ENCODE peak calls at places on chromosomes 13 and 19, in six cellular contexts. X is astrocyte, Q is mammary epithelial cell, W is RWPE1, Y is tibial artery, N is heart right ventricle. U is an unnamed sample.
A peak's percentile ranks its signal among the peaks of the same experiment; 100 is the strongest.

GRCh38 chr19:35446194-35446593 is 1.9 kb upstream of the FFAR2 start:
- DNase-seq in X (no peak), Q (no peak), W (no peak), Y (no peak), N (no peak), U (no peak)

GRCh38 chr13:42612021-42612765 is 38.2 kb downstream of the TNFSF11 start:
- DNase-seq in X (no peak), Q (no peak), W (no peak), Y (no peak), N (no peak), U (no peak)

GRCh38 chr19:33306853-33307792 is 4.8 kb upstream of the CEBPA start:
- DNase-seq in X (no peak), Q (no peak), W (no peak), Y (no peak), N (no peak), U (no peak)

GRCh38 chr13:21355304-21355703 is 103.8 kb downstream of the ZDHHC20 start:
- DNase-seq in X (no peak), Q (no peak), W (no peak), Y (no peak), N (no peak), U (no peak)

GRCh38 chr13:44013666-44014291 is 134.1 kb downstream of the LACC1 start:
- DNase-seq in X (peak; percentile 79), Q (peak; percentile 40), W (peak; percentile 16), Y (no peak), N (no peak), U (no peak)

GRCh38 chr19:37227996-37228395 is 10.0 kb downstream of the ZNF383 start:
- DNase-seq in X (no peak), Q (no peak), W (no peak), Y (no peak), N (no peak), U (no peak)

GRCh38 chr19:7679017-7679720 is 1.5 kb upstream of the TRAPPC5 start:
- DNase-seq in X (no peak), Q (no peak), W (no peak), Y (no peak), N (no peak), U (no peak)

GRCh38 chr13:59750860-59751259 is 412.9 kb downstream of the DIAPH3 start:
- DNase-seq in X (peak; percentile 81), Q (peak; percentile 32), W (no peak), Y (no peak), N (no peak), U (no peak)

GRCh38 chr13:98975822-98976261 is 2.0 kb downstream of the DOCK9 start:
- DNase-seq in X (no peak), Q (no peak), W (no peak), Y (no peak), N (no peak), U (no peak)

GRCh38 chr19:14078406-14078805 is 5.8 kb downstream of the MISP3 start:
- DNase-seq in X (no peak), Q (no peak), W (no peak), Y (no peak), N (no peak), U (no peak)

GRCh38 chr13:93450761-93451160 is 224.2 kb downstream of the GPC6 start:
- DNase-seq in X (no peak), Q (no peak), W (no peak), Y (no peak), N (no peak), U (no peak)

GRCh38 chr13:94710081-94710809 is 2.1 kb downstream of the SOX21 start:
- DNase-seq in X (no peak), Q (no peak), W (no peak), Y (no peak), N (no peak), U (no peak)

GRCh38 chr13:112679932-112680677 is 9.7 kb upstream of the ATP11A start:
- DNase-seq in X (no peak), Q (no peak), W (no peak), Y (peak; percentile 26), N (no peak), U (no peak)

GRCh38 chr13:42108217-42108616 is 59.8 kb downstream of the DGKH start:
- DNase-seq in X (no peak), Q (no peak), W (no peak), Y (no peak), N (no peak), U (no peak)

GRCh38 chr19:10464456-10464855 is 38.7 kb downstream of the KEAP1 start:
- DNase-seq in X (no peak), Q (no peak), W (no peak), Y (no peak), N (no peak), U (no peak)

GRCh38 chr13:50842711-50843255 is 709 bp downstream of the DLEU7 start:
- DNase-seq in X (no peak), Q (no peak), W (no peak), Y (no peak), N (peak; percentile 6), U (no peak)

GRCh38 chr13:114132419-114133121 is at the start of gene RASA3:
- DNase-seq in X (peak; percentile 72), Q (peak; percentile 71), W (peak; percentile 75), Y (peak; percentile 73), N (peak; percentile 85), U (no peak)
- H3K27ac ChIP-seq in X (peak within 1 kb of the TSS; percentile 98), Q (no peak within 1 kb of the TSS), W (peak within 1 kb of the TSS; percentile 87), Y (peak within 1 kb of the TSS; percentile 79), N (peak within 1 kb of the TSS; percentile 82), U (peak within 1 kb of the TSS; percentile 78)

GRCh38 chr19:38686530-38686888 is 39.1 kb downstream of the ACTN4 start:
- DNase-seq in X (no peak), Q (no peak), W (no peak), Y (no peak), N (no peak), U (no peak)
- H3K27ac ChIP-seq in X (peak overlapping the region; percentile 100), Q (peak overlapping the region; percentile 99), W (peak overlapping the region; percentile 100), Y (peak overlapping the region; percentile 90), N (peak overlapping the region; percentile 92), U (peak overlapping the region; percentile 100)

GRCh38 chr13:106555631-106556328 is 12.2 kb downstream of the ARGLU1 start:
- DNase-seq in X (peak; percentile 39), Q (no peak), W (no peak), Y (no peak), N (no peak), U (no peak)

GRCh38 chr13:106548064-106548696 is 12.7 kb upstream of the EFNB2 start:
- DNase-seq in X (no peak), Q (no peak), W (no peak), Y (no peak), N (no peak), U (no peak)

DNA sequence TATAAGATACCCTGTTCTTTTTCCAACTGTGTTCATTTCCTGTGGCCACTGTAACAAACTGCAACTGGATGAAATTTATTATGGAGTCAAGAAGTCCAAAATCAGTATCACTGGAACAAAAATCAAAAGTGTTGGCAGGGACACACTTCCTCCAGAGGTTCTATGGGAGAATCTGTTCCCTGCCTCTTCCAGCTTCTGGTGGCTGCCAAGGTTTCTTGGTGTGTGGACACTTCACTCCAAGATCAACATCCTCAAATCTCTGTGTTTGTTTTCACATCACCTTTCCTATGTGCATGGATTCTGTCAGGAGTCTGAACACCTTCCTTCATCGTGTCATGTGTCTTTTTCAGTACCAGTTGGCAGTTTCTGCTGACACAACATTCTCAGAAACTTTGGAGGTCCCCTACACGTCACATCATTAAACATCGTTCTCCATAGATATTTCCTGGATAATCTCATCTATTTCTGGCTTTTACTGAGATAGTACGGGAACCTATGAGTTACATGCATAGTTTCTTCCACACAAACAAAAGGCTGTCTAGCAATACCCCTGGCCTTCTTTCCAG is 15.2 kb upstream of the EFNB2 start:
- DNase-seq in X (no peak), Q (no peak), W (no peak), Y (no peak), N (no peak), U (no peak)
- H3K27ac ChIP-seq in X (no peak overlapping the region), Q (no peak overlapping the region), W (no peak overlapping the region), Y (peak overlapping the region; percentile 19), N (no peak overlapping the region), U (no peak overlapping the region)

GRCh38 chr19:44807162-44807561 is 1.7 kb upstream of the BCAM start:
- DNase-seq in X (no peak), Q (peak; percentile 83), W (peak; percentile 88), Y (no peak), N (no peak), U (peak; percentile 64)

GRCh38 chr19:44807652-44808462 is 1.0 kb upstream of the BCAM start:
- DNase-seq in X (peak; percentile 45), Q (peak; percentile 45), W (peak; percentile 83), Y (no peak), N (peak; percentile 29), U (no peak)

GRCh38 chr19:44809856-44810554 is 1.1 kb downstream of the BCAM start:
- DNase-seq in X (no peak), Q (peak; percentile 27), W (peak; percentile 45), Y (peak; percentile 56), N (no peak), U (no peak)

GRCh38 chr19:44810555-44811447 is 1.9 kb downstream of the BCAM start:
- DNase-seq in X (no peak), Q (peak; percentile 23), W (no peak), Y (no peak), N (no peak), U (no peak)

GRCh38 chr19:44808463-44809371 is at the start of gene BCAM:
- DNase-seq in X (peak; percentile 27), Q (peak; percentile 40), W (peak; percentile 79), Y (peak; percentile 67), N (peak; percentile 90), U (no peak)
- H3K27ac ChIP-seq in X (no peak within 1 kb of the TSS), Q (peak within 1 kb of the TSS; percentile 50), W (peak within 1 kb of the TSS; percentile 95), Y (peak within 1 kb of the TSS; percentile 82), N (peak within 1 kb of the TSS; percentile 91), U (peak within 1 kb of the TSS; percentile 60)

GRCh38 chr13:65473199-65473598 is 1756.9 kb downstream of the PCDH9 start:
- DNase-seq in X (no peak), Q (no peak), W (no peak), Y (no peak), N (no peak), U (no peak)
- H3K27ac ChIP-seq in X (no peak overlapping the region), Q (no peak overlapping the region), W (no peak overlapping the region), Y (no peak overlapping the region), N (no peak overlapping the region), U (no peak overlapping the region)

GRCh38 chr13:36325912-36326311 is 20.3 kb downstream of the SPART start:
- DNase-seq in X (no peak), Q (no peak), W (no peak), Y (no peak), N (no peak), U (no peak)
- H3K27ac ChIP-seq in X (no peak overlapping the region), Q (no peak overlapping the region), W (no peak overlapping the region), Y (no peak overlapping the region), N (no peak overlapping the region), U (no peak overlapping the region)

GRCh38 chr19:15195987-15196682 is 4.7 kb downstream of the NOTCH3 start:
- DNase-seq in X (no peak), Q (peak; percentile 84), W (peak; percentile 89), Y (no peak), N (no peak), U (peak; percentile 81)
- H3K27ac ChIP-seq in X (no peak overlapping the region), Q (no peak overlapping the region), W (peak overlapping the region; percentile 54), Y (peak overlapping the region; percentile 98), N (peak overlapping the region; percentile 88), U (peak overlapping the region; percentile 62)